ENCODE peak calls at places on chromosomes 12 and 14, in eight cellular contexts. Q is mucosa of descending colon, S is HFFc6, E is ovary, K is neural crest cell, N is GM20000, X is neural progenitor cell, R is psoas muscle. A is an unnamed sample.
A peak's percentile ranks its signal among the peaks of the same experiment; 100 is the strongest.

GRCh38 chr14:91115986-91116385 is 2.1 kb downstream of the DGLUCY start:
- DNase-seq in Q (peak; percentile 32), N (no peak), K (no peak), X (no peak), R (no peak), E (no peak), S (no peak), A (no peak)

GRCh38 chr14:63362305-63362914 is 43.7 kb upstream of the GPHB5 start:
- DNase-seq in K (no peak), Q (peak; percentile 14), S (no peak), N (no peak), R (no peak), X (peak; percentile 50), E (no peak), A (no peak)

GRCh38 chr14:99794156-99794780 is 1.1 kb downstream of the EML1 start:
- DNase-seq in K (no peak), Q (no peak), S (no peak), X (no peak), R (no peak), E (no peak), N (no peak), A (no peak)

GRCh38 chr14:20873370-20874177 is 17.6 kb upstream of the RNASE3 start:
- DNase-seq in S (peak; percentile 43), R (peak; percentile 83), Q (peak; percentile 84), K (peak; percentile 84), N (peak; percentile 54), X (peak; percentile 89), E (peak; percentile 76), A (peak; percentile 67)

GRCh38 chr12:58346032-58346632 is 404.8 kb downstream of the ATP23 start:
- DNase-seq in Q (no peak), S (peak; percentile 64), R (no peak), N (peak; percentile 32), E (no peak), X (peak; percentile 36), K (no peak), A (no peak)

GRCh38 chr14:76311410-76311758 is 64.6 kb upstream of the ESRRB start:
- DNase-seq in R (no peak), Q (no peak), N (no peak), K (no peak), E (no peak), S (no peak), X (peak; percentile 33), A (no peak)

GRCh38 chr12:111404362-111405148 is 1.2 kb upstream of the SH2B3 start:
- DNase-seq in N (peak; percentile 68), Q (peak; percentile 55), K (no peak), S (no peak), R (no peak), X (peak; percentile 57), E (no peak), A (no peak)

GRCh38 chr12:55820679-55821078 is 2.8 kb downstream of the ORMDL2 start:
- DNase-seq in K (no peak), N (no peak), S (no peak), Q (no peak), X (no peak), R (no peak), E (no peak), A (no peak)

GRCh38 chr12:75862692-75863471 is 168.7 kb downstream of the PHLDA1 start:
- DNase-seq in X (no peak), S (peak; percentile 78), K (no peak), E (no peak), N (no peak), R (no peak), Q (no peak), A (no peak)

GRCh38 chr12:107436376-107436775 is 249.2 kb upstream of the PWP1 start:
- DNase-seq in K (no peak), E (no peak), X (peak; percentile 31), Q (no peak), N (no peak), R (no peak), S (peak; percentile 23), A (no peak)

GRCh38 chr14:69605761-69606160 is 5.6 kb upstream of the SUSD6 start:
- DNase-seq in N (no peak), Q (peak; percentile 55), E (no peak), R (no peak), S (no peak), X (no peak), K (no peak), A (no peak)

DNA sequence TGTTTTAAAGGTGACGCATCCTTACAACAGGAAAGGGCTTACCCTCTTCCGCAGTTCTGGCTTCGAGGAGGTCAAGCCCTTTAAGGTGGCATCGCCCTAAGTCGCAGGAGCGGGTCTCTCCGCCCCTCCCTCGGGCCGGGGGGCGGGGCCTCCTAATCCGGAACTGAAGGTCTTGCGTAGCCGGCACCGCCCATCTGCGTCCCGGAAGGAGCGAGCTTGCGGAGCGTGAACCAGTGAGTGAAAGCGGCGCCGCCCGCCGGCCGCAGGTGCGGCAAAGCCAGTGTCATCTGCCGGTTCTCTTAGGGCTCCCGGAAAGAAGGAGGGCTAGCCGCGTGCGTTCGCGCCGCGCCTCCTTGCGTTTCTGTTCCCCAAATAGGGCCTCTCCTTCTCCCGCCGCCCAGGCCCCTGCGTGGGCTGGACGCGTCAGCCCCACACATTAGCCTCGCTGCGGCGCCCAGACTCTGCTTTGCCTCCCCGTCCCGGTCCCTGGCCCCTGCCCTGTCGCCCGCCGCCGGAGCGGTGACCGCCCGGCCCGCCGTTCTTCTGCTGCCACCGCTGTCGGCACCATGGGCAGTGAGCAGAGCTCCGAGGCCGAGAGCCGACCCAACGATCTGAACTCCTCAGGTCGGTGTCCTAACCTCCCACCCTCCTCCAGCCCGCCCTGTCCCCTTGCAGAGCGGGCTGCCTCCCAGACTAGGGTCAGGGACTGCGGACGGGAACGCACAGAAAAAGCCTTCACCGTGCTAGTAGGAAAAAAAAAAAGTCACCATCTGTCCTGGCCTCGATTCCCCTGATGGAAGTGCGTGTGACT is at the start of gene BORCS5:
- DNase-seq in S (peak; percentile 82), E (peak; percentile 94), R (peak; percentile 98), Q (peak; percentile 99), K (peak; percentile 87), X (peak; percentile 99), N (peak; percentile 96), A (peak; percentile 98)
- TF ChIP-seq CTCF in S (peak; percentile 44), E (no peak), R (no peak), Q (no peak), K (peak; percentile 48), X (peak; percentile 35), N (no peak), A (no peak)

DNA sequence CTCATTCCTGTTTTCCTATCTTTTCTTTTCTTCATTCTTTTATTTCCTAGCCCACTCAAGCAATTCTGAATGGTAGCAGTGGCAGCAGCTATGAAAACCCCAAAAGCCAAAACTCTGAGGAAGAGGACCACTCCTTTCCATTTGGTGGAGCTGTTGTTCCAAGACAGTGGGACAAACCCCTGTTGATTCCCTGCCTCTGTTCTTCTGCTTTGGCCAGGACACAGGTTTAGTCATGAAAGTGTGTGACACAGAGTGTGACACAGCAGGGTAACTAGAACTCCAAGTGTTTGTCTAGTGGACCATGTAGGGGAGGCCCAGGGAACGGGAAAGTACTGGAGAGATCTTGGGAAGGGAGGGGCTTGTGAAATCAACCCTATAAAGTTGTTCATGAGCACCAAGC is 71.1 kb downstream of the PTCSC3 start:
- DNase-seq in X (peak; percentile 75), K (no peak), R (no peak), N (no peak), Q (peak; percentile 2), S (no peak), E (no peak), A (peak; percentile 23)
- TF ChIP-seq CTCF in X (peak; percentile 75), K (peak; percentile 26), R (no peak), N (no peak), Q (no peak), S (no peak), E (no peak), A (no peak)

GRCh38 chr14:80979951-80980350 is 24.5 kb downstream of the TSHR start:
- DNase-seq in N (no peak), K (no peak), X (no peak), S (no peak), R (no peak), E (no peak), Q (no peak), A (no peak)

GRCh38 chr14:80974338-80975078 is 19.1 kb downstream of the TSHR start:
- DNase-seq in N (no peak), R (no peak), S (no peak), X (no peak), E (no peak), K (no peak), Q (no peak), A (no peak)

GRCh38 chr14:80973918-80974317 is 18.5 kb downstream of the TSHR start:
- DNase-seq in E (no peak), X (no peak), Q (no peak), N (no peak), S (no peak), R (no peak), K (no peak), A (no peak)

GRCh38 chr14:80978403-80978802 is 23.0 kb downstream of the TSHR start:
- DNase-seq in Q (no peak), X (no peak), S (no peak), R (no peak), K (no peak), E (no peak), N (no peak), A (no peak)

DNA sequence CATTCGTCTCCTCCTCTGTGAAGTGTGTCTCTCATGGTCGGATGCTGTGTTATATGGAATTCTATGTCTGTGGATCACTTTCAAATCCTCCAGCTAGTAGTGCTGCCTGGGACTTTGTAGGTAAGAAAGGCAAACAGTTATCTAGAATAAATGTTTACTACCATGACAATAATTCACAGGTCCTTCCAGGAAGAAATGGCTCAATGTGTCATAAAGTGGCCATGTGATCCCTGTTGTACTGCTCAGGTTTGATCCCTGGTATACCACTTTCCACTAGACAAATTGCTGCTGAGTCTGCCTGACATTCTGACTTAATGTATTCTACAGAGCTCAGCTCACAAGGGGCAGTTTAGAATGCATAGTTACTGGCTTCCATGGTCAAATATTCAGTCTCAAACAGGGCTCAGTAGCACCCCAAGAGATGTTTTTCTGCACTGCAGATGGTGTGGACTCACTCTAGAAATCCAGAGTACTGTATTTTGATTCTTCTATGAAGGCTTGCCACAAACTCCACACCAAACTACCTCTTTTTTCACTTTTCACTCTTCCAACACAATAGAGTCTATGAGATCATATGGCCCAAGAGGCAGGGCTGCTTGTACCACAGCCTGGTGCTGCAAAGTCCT is 21.8 kb downstream of the TSHR start:
- DNase-seq in S (no peak), N (no peak), E (no peak), R (no peak), Q (peak; percentile 54), K (no peak), X (no peak), A (no peak)
- TF ChIP-seq CTCF in S (peak; percentile 24), N (no peak), E (no peak), R (no peak), Q (no peak), K (no peak), X (peak; percentile 21), A (no peak)

GRCh38 chr12:80701388-80701787 is 6.0 kb upstream of the MYF6 start:
- DNase-seq in E (no peak), Q (no peak), N (no peak), R (no peak), X (no peak), K (no peak), S (no peak), A (no peak)

GRCh38 chr12:80698847-80699542 is 8.4 kb upstream of the MYF6 start:
- DNase-seq in K (no peak), X (no peak), S (no peak), Q (no peak), E (no peak), R (no peak), N (no peak), A (no peak)

GRCh38 chr12:80700327-80700726 is 7.1 kb upstream of the MYF6 start:
- DNase-seq in S (no peak), R (no peak), X (no peak), Q (no peak), E (no peak), K (no peak), N (no peak), A (no peak)

GRCh38 chr12:80704430-80704829 is 3.0 kb upstream of the MYF6 start:
- DNase-seq in Q (no peak), K (no peak), S (no peak), X (no peak), E (no peak), R (no peak), N (no peak), A (no peak)

GRCh38 chr12:80702889-80703605 is 4.4 kb upstream of the MYF6 start:
- DNase-seq in Q (no peak), N (no peak), E (no peak), S (peak; percentile 44), X (no peak), R (no peak), K (no peak), A (peak; percentile 20)
- TF ChIP-seq CTCF in Q (no peak), N (no peak), E (no peak), S (no peak), X (no peak), R (no peak), K (no peak), A (no peak)

A was measured in Calu3.